ENCODE peak calls at places on chromosomes 6 and 20, in five cellular contexts. One of them, this sample, is unnamed.

GRCh38 chr6:139539852-139540251 is 165.4 kb upstream of the CITED2 start:
- DNase-seq in heart left ventricle: peak
- DNase-seq in HepG2: peak
- DNase-seq in sigmoid colon: peak
- DNase-seq in NB4: no peak
- DNase-seq in this sample: no peak

GRCh38 chr6:75852721-75853120 is 103.7 kb downstream of the MYO6 start:
- DNase-seq in HepG2: no peak
- DNase-seq in heart left ventricle: no peak
- DNase-seq in sigmoid colon: no peak
- DNase-seq in NB4: no peak
- DNase-seq in this sample: no peak

GRCh38 chr6:98657764-98658163 is 176.6 kb upstream of the POU3F2 start:
- DNase-seq in heart left ventricle: no peak
- DNase-seq in NB4: peak
- DNase-seq in HepG2: peak
- DNase-seq in sigmoid colon: no peak
- DNase-seq in this sample: no peak

GRCh38 chr20:17571153-17571527 is 1.3 kb downstream of the DSTN start:
- DNase-seq in HepG2: no peak
- DNase-seq in heart left ventricle: no peak
- DNase-seq in NB4: no peak
- DNase-seq in sigmoid colon: no peak
- DNase-seq in this sample: no peak

GRCh38 chr20:2820896-2821869 is 5.0 kb downstream of the TMEM239 start:
- DNase-seq in heart left ventricle: no peak
- DNase-seq in HepG2: no peak
- DNase-seq in sigmoid colon: no peak
- DNase-seq in NB4: no peak
- DNase-seq in this sample: no peak

GRCh38 chr20:20022498-20022897 is 5.3 kb downstream of the NAA20 start:
- DNase-seq in HepG2: no peak
- DNase-seq in heart left ventricle: no peak
- DNase-seq in NB4: no peak
- DNase-seq in sigmoid colon: no peak
- DNase-seq in this sample: no peak

GRCh38 chr6:107115695-107116327 is 496 bp upstream of the BEND3 start:
- DNase-seq in heart left ventricle: peak
- DNase-seq in NB4: peak
- DNase-seq in HepG2: peak
- DNase-seq in sigmoid colon: peak
- DNase-seq in this sample: peak

GRCh38 chr6:7730003-7730402 is 4.1 kb downstream of the BMP6 start:
- DNase-seq in NB4: no peak
- DNase-seq in HepG2: no peak
- DNase-seq in sigmoid colon: no peak
- DNase-seq in heart left ventricle: no peak
- DNase-seq in this sample: no peak

GRCh38 chr6:7974932-7975763 is 64.6 kb upstream of the TXNDC5 start:
- DNase-seq in sigmoid colon: peak
- DNase-seq in NB4: peak
- DNase-seq in HepG2: peak
- DNase-seq in heart left ventricle: peak
- DNase-seq in this sample: peak

GRCh38 chr6:108876929-108877775 is 28.9 kb downstream of the ARMC2 start:
- DNase-seq in heart left ventricle: peak
- DNase-seq in sigmoid colon: peak
- DNase-seq in HepG2: no peak
- DNase-seq in NB4: no peak
- DNase-seq in this sample: no peak

GRCh38 chr6:39083111-39083702 is 31.8 kb downstream of the SAYSD1 start:
- DNase-seq in sigmoid colon: no peak
- DNase-seq in HepG2: no peak
- DNase-seq in NB4: no peak
- DNase-seq in heart left ventricle: no peak
- DNase-seq in this sample: no peak

GRCh38 chr6:75213732-75214131 is 7.9 kb upstream of the COL12A1 start:
- DNase-seq in HepG2: no peak
- DNase-seq in heart left ventricle: no peak
- DNase-seq in sigmoid colon: no peak
- DNase-seq in NB4: no peak
- DNase-seq in this sample: no peak

GRCh38 chr6:125255201-125255600 is 46.6 kb downstream of the HDDC2 start:
- DNase-seq in HepG2: no peak
- DNase-seq in NB4: no peak
- DNase-seq in heart left ventricle: no peak
- DNase-seq in sigmoid colon: no peak
- DNase-seq in this sample: no peak

GRCh38 chr6:169913096-169913615 is 161.7 kb downstream of the ERMARD start:
- DNase-seq in heart left ventricle: no peak
- DNase-seq in HepG2: no peak
- DNase-seq in NB4: peak
- DNase-seq in sigmoid colon: no peak
- DNase-seq in this sample: no peak

GRCh38 chr20:62936996-62937352 is 973 bp upstream of the GID8 start:
- DNase-seq in heart left ventricle: no peak
- DNase-seq in NB4: no peak
- DNase-seq in HepG2: peak
- DNase-seq in sigmoid colon: no peak
- DNase-seq in this sample: no peak

GRCh38 chr6:118648866-118649554 is 2.4 kb downstream of the CEP85L start:
- DNase-seq in heart left ventricle: no peak
- DNase-seq in HepG2: no peak
- DNase-seq in NB4: no peak
- DNase-seq in sigmoid colon: no peak
- DNase-seq in this sample: no peak

GRCh38 chr6:74899416-74899815 is 306.4 kb downstream of the COL12A1 start:
- DNase-seq in sigmoid colon: no peak
- DNase-seq in heart left ventricle: no peak
- DNase-seq in NB4: peak
- DNase-seq in HepG2: peak
- DNase-seq in this sample: no peak

GRCh38 chr20:58717278-58718091 is 24.9 kb downstream of the NPEPL1 start:
- DNase-seq in HepG2: no peak
- DNase-seq in NB4: peak
- DNase-seq in sigmoid colon: peak
- DNase-seq in heart left ventricle: peak
- DNase-seq in this sample: no peak

GRCh38 chr6:158389188-158389919 is 77.1 kb downstream of the TULP4 start:
- DNase-seq in NB4: peak
- DNase-seq in sigmoid colon: no peak
- DNase-seq in HepG2: no peak
- DNase-seq in heart left ventricle: no peak
- DNase-seq in this sample: no peak

GRCh38 chr6:44050872-44051421 is 76.3 kb downstream of the MRPL14 start:
- DNase-seq in sigmoid colon: no peak
- DNase-seq in heart left ventricle: no peak
- DNase-seq in HepG2: no peak
- DNase-seq in NB4: no peak
- DNase-seq in this sample: peak

GRCh38 chr6:125947581-125947980 is 9.0 kb upstream of the HINT3 start:
- DNase-seq in NB4: no peak
- DNase-seq in HepG2: no peak
- DNase-seq in heart left ventricle: no peak
- DNase-seq in sigmoid colon: no peak
- DNase-seq in this sample: no peak

GRCh38 chr20:49483018-49483705 is 694 bp upstream of the KCNB1 start:
- DNase-seq in HepG2: no peak
- DNase-seq in heart left ventricle: no peak
- DNase-seq in sigmoid colon: no peak
- DNase-seq in NB4: no peak
- DNase-seq in this sample: no peak

GRCh38 chr20:11838076-11838636 is 79.5 kb upstream of the BTBD3 start:
- DNase-seq in NB4: peak
- DNase-seq in sigmoid colon: no peak
- DNase-seq in HepG2: no peak
- DNase-seq in heart left ventricle: no peak
- DNase-seq in this sample: no peak

GRCh38 chr6:134352786-134353480 is 35.0 kb upstream of the SGK1 start:
- DNase-seq in HepG2: no peak
- DNase-seq in heart left ventricle: no peak
- DNase-seq in sigmoid colon: no peak
- DNase-seq in NB4: peak
- DNase-seq in this sample: no peak

GRCh38 chr6:106005954-106006353 is 80.2 kb upstream of the PRDM1 start:
- DNase-seq in heart left ventricle: no peak
- DNase-seq in NB4: no peak
- DNase-seq in HepG2: no peak
- DNase-seq in sigmoid colon: no peak
- DNase-seq in this sample: no peak
- TF ChIP-seq POLR2A in heart left ventricle: no peak
- TF ChIP-seq POLR2A in NB4: no peak
- TF ChIP-seq POLR2A in HepG2: no peak
- TF ChIP-seq POLR2A in sigmoid colon: no peak
- TF ChIP-seq POLR2A in this sample: no peak

GRCh38 chr6:37696220-37696840 is 1.4 kb downstream of the MDGA1 start:
- DNase-seq in HepG2: no peak
- DNase-seq in sigmoid colon: no peak
- DNase-seq in heart left ventricle: no peak
- DNase-seq in NB4: peak
- DNase-seq in this sample: peak

GRCh38 chr6:37698264-37699137 is 818 bp upstream of the MDGA1 start:
- DNase-seq in heart left ventricle: peak
- DNase-seq in HepG2: no peak
- DNase-seq in NB4: peak
- DNase-seq in sigmoid colon: peak
- DNase-seq in this sample: peak

GRCh38 chr6:37695857-37696219 is 1.8 kb downstream of the MDGA1 start:
- DNase-seq in sigmoid colon: no peak
- DNase-seq in HepG2: no peak
- DNase-seq in heart left ventricle: no peak
- DNase-seq in NB4: no peak
- DNase-seq in this sample: no peak

GRCh38 chr6:37695273-37695672 is 2.4 kb downstream of the MDGA1 start:
- DNase-seq in NB4: no peak
- DNase-seq in heart left ventricle: no peak
- DNase-seq in sigmoid colon: no peak
- DNase-seq in HepG2: no peak
- DNase-seq in this sample: no peak

GRCh38 chr6:37696841-37697735 is 595 bp downstream of the MDGA1 start:
- DNase-seq in HepG2: no peak
- DNase-seq in heart left ventricle: peak
- DNase-seq in sigmoid colon: no peak
- DNase-seq in NB4: peak
- DNase-seq in this sample: peak
- TF ChIP-seq POLR2A in HepG2: no peak
- TF ChIP-seq POLR2A in heart left ventricle: no peak
- TF ChIP-seq POLR2A in sigmoid colon: no peak
- TF ChIP-seq POLR2A in NB4: no peak
- TF ChIP-seq POLR2A in this sample: no peak

GRCh38 chr20:36234771-36235320 is 1.4 kb upstream of the AAR2 start:
- DNase-seq in HepG2: no peak
- DNase-seq in NB4: no peak
- DNase-seq in sigmoid colon: peak
- DNase-seq in heart left ventricle: no peak
- DNase-seq in this sample: no peak

GRCh38 chr20:36238153-36238552 is 1.9 kb downstream of the AAR2 start:
- DNase-seq in heart left ventricle: no peak
- DNase-seq in NB4: no peak
- DNase-seq in HepG2: no peak
- DNase-seq in sigmoid colon: no peak
- DNase-seq in this sample: no peak

GRCh38 chr20:36237477-36237876 is 1.2 kb downstream of the AAR2 start:
- DNase-seq in heart left ventricle: no peak
- DNase-seq in HepG2: no peak
- DNase-seq in NB4: no peak
- DNase-seq in sigmoid colon: peak
- DNase-seq in this sample: no peak

GRCh38 chr20:36236786-36237121 is 476 bp downstream of the AAR2 start:
- DNase-seq in heart left ventricle: no peak
- DNase-seq in NB4: no peak
- DNase-seq in sigmoid colon: peak
- DNase-seq in HepG2: no peak
- DNase-seq in this sample: no peak

GRCh38 chr20:36235892-36236785 is at the start of gene AAR2:
- DNase-seq in heart left ventricle: peak
- DNase-seq in HepG2: peak
- DNase-seq in NB4: peak
- DNase-seq in sigmoid colon: peak
- DNase-seq in this sample: peak
- TF ChIP-seq POLR2A in heart left ventricle: no peak
- TF ChIP-seq POLR2A in HepG2: peak
- TF ChIP-seq POLR2A in NB4: peak
- TF ChIP-seq POLR2A in sigmoid colon: no peak
- TF ChIP-seq POLR2A in this sample: no peak

GRCh38 chr6:53067307-53067706 is 2.1 kb downstream of the FBXO9 start:
- DNase-seq in heart left ventricle: no peak
- DNase-seq in NB4: no peak
- DNase-seq in sigmoid colon: no peak
- DNase-seq in HepG2: no peak
- DNase-seq in this sample: no peak

GRCh38 chr6:53067799-53068442 is 2.7 kb downstream of the FBXO9 start:
- DNase-seq in sigmoid colon: no peak
- DNase-seq in NB4: peak
- DNase-seq in heart left ventricle: no peak
- DNase-seq in HepG2: no peak
- DNase-seq in this sample: no peak

GRCh38 chr6:53066059-53066406 is 829 bp downstream of the FBXO9 start:
- DNase-seq in sigmoid colon: peak
- DNase-seq in heart left ventricle: peak
- DNase-seq in HepG2: no peak
- DNase-seq in NB4: no peak
- DNase-seq in this sample: peak

GRCh38 chr6:53066874-53067273 is 1.7 kb downstream of the FBXO9 start:
- DNase-seq in NB4: no peak
- DNase-seq in sigmoid colon: no peak
- DNase-seq in HepG2: no peak
- DNase-seq in heart left ventricle: no peak
- DNase-seq in this sample: no peak

DNA sequence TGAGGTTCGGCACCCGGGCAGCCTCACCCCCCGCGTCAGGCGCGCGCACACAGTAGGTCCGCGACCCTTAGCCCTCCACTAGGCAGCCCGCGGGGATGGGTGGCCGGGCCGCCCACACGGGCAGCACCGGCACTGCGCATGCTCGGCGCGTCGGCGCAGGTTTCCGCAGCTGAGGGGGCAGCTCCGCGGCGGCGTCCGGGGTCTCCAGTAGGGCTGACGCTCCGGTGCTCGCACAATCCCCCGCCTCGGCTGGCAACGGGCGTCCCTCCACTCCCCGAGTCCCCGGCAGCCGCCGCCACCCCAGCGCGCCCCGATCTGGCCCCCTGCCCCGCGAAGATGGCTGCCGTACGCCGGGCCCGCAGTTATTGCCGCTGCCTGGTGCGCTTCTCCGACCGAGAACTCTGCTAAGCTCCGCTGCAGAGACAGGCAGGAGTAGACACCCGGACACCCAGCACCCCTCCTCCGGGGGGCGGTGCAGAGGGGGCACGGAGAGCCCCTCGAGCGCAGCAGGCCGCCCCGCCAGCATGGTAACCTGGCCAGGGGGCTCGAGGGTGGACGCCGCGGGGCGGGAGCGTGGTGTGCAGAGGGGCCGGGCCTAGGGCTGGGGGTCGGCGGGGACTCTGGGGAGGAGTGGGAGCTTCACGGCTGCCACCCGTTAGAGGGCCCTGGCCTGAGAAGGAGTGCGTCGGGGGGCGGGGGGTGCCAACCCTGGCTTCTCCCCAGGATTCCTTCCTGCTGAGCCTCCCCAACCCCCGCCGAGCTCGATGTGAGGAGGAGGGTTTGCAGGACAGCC is at the start of gene FBXO9:
- DNase-seq in HepG2: peak
- DNase-seq in NB4: peak
- DNase-seq in sigmoid colon: peak
- DNase-seq in heart left ventricle: peak
- DNase-seq in this sample: peak
- TF ChIP-seq POLR2A in HepG2: peak
- TF ChIP-seq POLR2A in NB4: peak
- TF ChIP-seq POLR2A in sigmoid colon: peak
- TF ChIP-seq POLR2A in heart left ventricle: no peak
- TF ChIP-seq POLR2A in this sample: no peak

This sample was measured in spleen.